ENCODE peak calls at places on chromosomes 7 and 10, in six cellular contexts. I is T-helper 17 cell, X is cardiac fibroblast, R is A549, P is right cardiac atrium, V is NCI-H82. E is an unnamed sample.

GRCh38 chr10:97584060-97584797 is at the start of gene HOGA1:
- DNase-seq in I (no peak), R (peak; percentile 92), X (peak; percentile 72), V (peak; percentile 61), P (peak; percentile 85), E (no peak)

GRCh38 chr10:34489973-34490372 is 325.1 kb downstream of the PARD3 start:
- DNase-seq in X (peak; percentile 48), P (no peak), V (no peak), R (peak; percentile 73), I (no peak), E (no peak)

GRCh38 chr7:117185124-117185523 is 137.7 kb downstream of the WNT2 start:
- DNase-seq in P (no peak), I (no peak), R (no peak), V (no peak), X (no peak), E (no peak)

GRCh38 chr10:122301055-122301810 is 30.1 kb downstream of the BTBD16 start:
- DNase-seq in X (peak; percentile 57), P (no peak), V (no peak), I (no peak), R (no peak), E (no peak)

GRCh38 chr10:36538945-36539586 is 586.3 kb upstream of the ANKRD30A start:
- DNase-seq in R (peak; percentile 73), P (peak; percentile 38), X (peak; percentile 40), V (peak; percentile 34), I (no peak), E (no peak)

GRCh38 chr7:132655071-132655761 is 78.9 kb upstream of the PLXNA4 start:
- DNase-seq in P (peak; percentile 57), X (peak; percentile 66), V (no peak), R (no peak), I (no peak), E (peak; percentile 5)

GRCh38 chr10:113103131-113103830 is 153.2 kb downstream of the TCF7L2 start:
- DNase-seq in V (no peak), P (no peak), I (no peak), X (peak; percentile 35), R (no peak), E (no peak)

GRCh38 chr7:124480074-124480820 is 285.3 kb downstream of the GPR37 start:
- DNase-seq in X (no peak), I (no peak), R (no peak), P (no peak), V (peak; percentile 26), E (no peak)

GRCh38 chr10:116470768-116471415 is 43.2 kb downstream of the PNLIPRP3 start:
- DNase-seq in R (peak; percentile 41), P (no peak), I (no peak), X (no peak), V (peak; percentile 58), E (no peak)

GRCh38 chr7:32890010-32890552 is 1.5 kb downstream of the KBTBD2 start:
- DNase-seq in V (peak; percentile 24), I (no peak), R (peak; percentile 33), P (no peak), X (peak; percentile 66), E (no peak)

GRCh38 chr10:87092861-87093460 is 1.7 kb downstream of the GLUD1 start:
- DNase-seq in P (no peak), R (no peak), I (no peak), V (peak; percentile 74), X (peak; percentile 39), E (no peak)

GRCh38 chr7:81064446-81064845 is 145.6 kb upstream of the SEMA3C start:
- DNase-seq in P (no peak), R (no peak), X (peak; percentile 12), V (peak; percentile 57), I (no peak), E (no peak)

GRCh38 chr10:11581213-11581612 is 30.2 kb downstream of the USP6NL start:
- DNase-seq in P (no peak), X (peak; percentile 35), R (no peak), V (no peak), I (no peak), E (no peak)

GRCh38 chr10:59138052-59138451 is 38.4 kb upstream of the PHYHIPL start:
- DNase-seq in R (no peak), P (no peak), I (no peak), V (no peak), X (no peak), E (no peak)

GRCh38 chr7:132709971-132710567 is 133.8 kb upstream of the PLXNA4 start:
- DNase-seq in X (peak; percentile 61), I (no peak), V (peak; percentile 33), P (peak; percentile 22), R (peak; percentile 25), E (no peak)

GRCh38 chr7:142077762-142078161 is 33.8 kb upstream of the MGAM2 start:
- DNase-seq in P (no peak), I (no peak), V (no peak), R (no peak), X (no peak), E (no peak)

GRCh38 chr10:31897506-31897905 is 31.1 kb downstream of the ARHGAP12 start:
- DNase-seq in X (peak; percentile 37), R (no peak), P (no peak), V (no peak), I (no peak), E (no peak)

GRCh38 chr7:70505886-70506285 is 626.1 kb upstream of the GALNT17 start:
- DNase-seq in P (no peak), I (no peak), X (no peak), V (peak; percentile 59), R (no peak), E (no peak)